ENCODE peak calls at places on chromosome 5, in seven cellular contexts. P is HCT116, H is HepG2, N is GM12878, F is K562, A is SK-N-SH, B is H1. S is an unnamed sample.

GRCh38 chr5:144206136-144206535 is 35.5 kb downstream of the KCTD16 start:
- DNase-seq in A (no peak), P (no peak), F (no peak), B (no peak), N (no peak), H (no peak), S (no peak)

GRCh38 chr5:370311-370958 is 48.9 kb downstream of the AHRR start:
- DNase-seq in A (no peak), P (no peak), N (no peak), B (peak), H (no peak), F (no peak), S (no peak)

GRCh38 chr5:41851116-41851515 is 19.1 kb downstream of the OXCT1 start:
- DNase-seq in A (no peak), N (no peak), B (no peak), H (no peak), F (no peak), P (no peak), S (no peak)

GRCh38 chr5:173281910-173282309 is 46.3 kb downstream of the STC2 start:
- DNase-seq in A (peak), F (peak), B (no peak), P (no peak), N (no peak), H (no peak), S (peak)

GRCh38 chr5:115246361-115246991 is 16.2 kb downstream of the PGGT1B start:
- DNase-seq in N (peak), B (no peak), F (peak), H (peak), A (peak), P (peak), S (no peak)

GRCh38 chr5:132086277-132086794 is 12.7 kb downstream of the CSF2 start:
- DNase-seq in B (no peak), A (peak), F (peak), H (no peak), N (no peak), P (no peak), S (peak)

GRCh38 chr5:25362799-25363198 is 718.0 kb upstream of the CDH10 start:
- DNase-seq in F (no peak), A (no peak), H (no peak), N (no peak), P (no peak), B (no peak), S (peak)

GRCh38 chr5:171157775-171158174 is 151.3 kb upstream of the TLX3 start:
- DNase-seq in A (peak), F (no peak), N (no peak), P (no peak), B (no peak), H (no peak), S (no peak)

GRCh38 chr5:110333384-110333783 is 393.1 kb downstream of the TMEM232 start:
- DNase-seq in N (no peak), P (peak), B (no peak), H (peak), F (peak), A (no peak), S (peak)

GRCh38 chr5:23507278-23507685 is at the start of gene PRDM9:
- DNase-seq in P (no peak), A (peak), B (peak), H (peak), F (peak), N (no peak), S (no peak)

GRCh38 chr5:40446910-40447309 is 232.8 kb upstream of the PTGER4 start:
- DNase-seq in A (no peak), H (peak), N (no peak), P (no peak), B (no peak), F (no peak), S (no peak)

GRCh38 chr5:112861638-112861985 is 525 bp downstream of the SRP19 start:
- DNase-seq in B (no peak), A (no peak), P (no peak), N (no peak), F (no peak), H (no peak), S (no peak)

GRCh38 chr5:159402328-159402727 is 72.0 kb upstream of the IL12B start:
- DNase-seq in N (no peak), F (no peak), A (no peak), H (no peak), P (no peak), B (peak), S (no peak)

GRCh38 chr5:13189532-13189931 is 755.0 kb downstream of the DNAH5 start:
- DNase-seq in A (no peak), F (no peak), B (no peak), P (no peak), H (no peak), N (no peak), S (no peak)

GRCh38 chr5:13188393-13188792 is 756.1 kb downstream of the DNAH5 start:
- DNase-seq in P (no peak), N (no peak), B (no peak), A (no peak), H (no peak), F (no peak), S (no peak)
- TF ChIP-seq JUND in P (no peak), N (no peak), B (no peak), A (no peak), H (no peak), F (no peak), S (no peak)

DNA sequence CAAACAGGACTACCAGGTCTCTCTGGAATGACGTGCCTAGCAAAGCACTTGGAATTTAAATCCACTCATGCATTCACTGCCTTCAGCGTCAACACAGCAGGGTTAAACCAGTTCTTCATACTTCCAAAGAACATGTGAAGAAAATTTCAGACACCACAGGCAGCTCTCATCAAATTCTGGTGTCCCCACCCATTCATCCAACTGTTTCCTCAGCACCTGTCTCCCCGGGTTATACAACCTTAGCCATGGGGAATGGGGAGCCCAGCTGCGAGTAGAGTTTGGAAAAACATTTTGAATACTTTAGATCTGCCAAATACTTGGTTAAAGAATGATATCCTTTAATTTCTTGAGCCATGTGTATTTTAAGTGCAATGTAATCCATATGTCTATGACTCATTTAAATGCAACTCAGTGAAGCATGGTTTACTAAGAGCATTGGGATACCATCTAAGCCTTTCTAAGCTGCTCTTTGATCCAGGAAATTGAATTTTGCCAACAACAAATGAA is 17.4 kb downstream of the ADAM19 start:
- DNase-seq in P (no peak), F (no peak), B (no peak), N (no peak), H (peak), A (no peak), S (peak)
- TF ChIP-seq JUND in P (peak), F (no peak), B (no peak), N (no peak), H (no peak), A (peak), S (peak)

GRCh38 chr5:136528481-136528880 is 163.1 kb upstream of the TRPC7 start:
- DNase-seq in P (no peak), B (no peak), F (no peak), N (no peak), A (no peak), H (no peak), S (no peak)

GRCh38 chr5:136526798-136527197 is 161.5 kb upstream of the TRPC7 start:
- DNase-seq in A (no peak), P (no peak), F (no peak), B (no peak), H (no peak), N (no peak), S (no peak)

GRCh38 chr5:136522217-136522956 is 157.0 kb upstream of the TRPC7 start:
- DNase-seq in H (no peak), P (no peak), N (no peak), A (no peak), B (no peak), F (peak), S (no peak)

GRCh38 chr5:136526021-136526420 is 160.7 kb upstream of the TRPC7 start:
- DNase-seq in N (no peak), B (no peak), H (no peak), F (no peak), P (no peak), A (no peak), S (no peak)

DNA sequence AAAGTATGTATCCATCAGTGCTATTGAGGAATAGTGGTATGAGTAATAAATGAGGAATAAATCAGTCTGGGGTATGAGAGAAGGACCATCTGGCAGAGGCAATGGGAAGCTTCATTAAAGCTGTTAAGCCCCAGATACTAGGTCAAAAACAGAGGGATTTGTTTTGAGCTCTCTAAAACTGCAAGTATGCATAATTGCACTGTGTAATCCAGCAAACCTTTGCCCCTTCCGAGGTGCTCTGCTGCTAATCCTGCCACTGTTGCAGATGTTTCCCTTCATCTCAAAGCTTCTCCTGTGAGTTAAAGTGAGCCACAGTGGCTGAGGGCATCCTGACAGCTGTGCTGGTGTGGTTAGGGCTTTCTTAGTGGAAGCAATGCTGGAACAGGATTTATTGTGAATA is 160.2 kb upstream of the TRPC7 start:
- DNase-seq in A (no peak), P (no peak), F (no peak), B (no peak), H (no peak), N (no peak), S (no peak)
- TF ChIP-seq JUND in A (no peak), P (no peak), F (no peak), B (no peak), H (no peak), N (no peak), S (no peak)

GRCh38 chr5:80186634-80187033 is 69.2 kb downstream of the SERINC5 start:
- DNase-seq in P (no peak), N (no peak), B (no peak), A (no peak), H (no peak), F (peak), S (no peak)
- TF ChIP-seq JUND in P (no peak), N (no peak), B (no peak), A (no peak), H (no peak), F (no peak), S (no peak)

DNA sequence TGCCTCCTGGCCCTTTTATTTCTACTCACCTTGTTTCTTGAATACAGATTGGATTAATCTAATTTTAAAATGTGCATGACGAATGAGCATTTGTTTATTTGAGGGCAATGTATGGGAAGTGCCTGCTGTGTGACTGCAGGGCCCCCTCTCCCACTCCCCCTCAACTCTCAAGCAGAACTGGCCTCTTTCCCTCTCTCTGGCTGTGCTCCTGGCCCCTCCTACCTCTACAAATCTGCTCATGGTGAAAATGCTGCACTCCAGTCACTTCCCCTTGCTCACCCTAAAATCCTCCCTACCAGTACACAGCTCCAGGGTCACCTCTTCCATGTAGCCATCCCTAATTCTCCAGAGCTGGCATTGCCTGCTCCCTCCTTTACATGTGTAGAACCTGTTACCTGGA is 17.2 kb upstream of the NDST1 start:
- DNase-seq in H (no peak), F (no peak), B (no peak), P (no peak), A (no peak), N (no peak), S (no peak)
- TF ChIP-seq JUND in H (no peak), F (no peak), B (no peak), P (no peak), A (no peak), N (no peak), S (no peak)

GRCh38 chr5:154295551-154295950 is 105.0 kb downstream of the GALNT10 start:
- DNase-seq in F (no peak), A (no peak), N (no peak), B (no peak), H (no peak), P (no peak), S (no peak)
- TF ChIP-seq JUND in F (no peak), A (no peak), N (no peak), B (no peak), H (no peak), P (no peak), S (no peak)